ENCODE peak calls at places on chromosomes 4 and X, in six cellular contexts. One of them, this sample, is unnamed.

GRCh38 chr4:32962100-32962499 is 2241.9 kb downstream of the PCDH7 start:
- DNase-seq in GM04503: no peak
- DNase-seq in KBM-7: no peak
- DNase-seq in stimulated activated CD4-positive, alpha-beta T cell treated with anti-CD3 and anti-CD28 coated beads, TNF-alpha, amount 100 ng/mL, for 1 hour: no peak
- DNase-seq in CD14-positive monocyte: no peak
- DNase-seq in body of pancreas: no peak
- DNase-seq in this sample: no peak

GRCh38 chr4:86661006-86661405 is 66.9 kb downstream of the PTPN13 start:
- DNase-seq in GM04503: no peak
- DNase-seq in KBM-7: no peak
- DNase-seq in stimulated activated CD4-positive, alpha-beta T cell treated with anti-CD3 and anti-CD28 coated beads, TNF-alpha, amount 100 ng/mL, for 1 hour: no peak
- DNase-seq in CD14-positive monocyte: no peak
- DNase-seq in body of pancreas: no peak
- DNase-seq in this sample: no peak

GRCh38 chr4:5626916-5627315 is 81.4 kb downstream of the EVC2 start:
- DNase-seq in GM04503: no peak
- DNase-seq in KBM-7: no peak
- DNase-seq in stimulated activated CD4-positive, alpha-beta T cell treated with anti-CD3 and anti-CD28 coated beads, TNF-alpha, amount 100 ng/mL, for 1 hour: no peak
- DNase-seq in CD14-positive monocyte: no peak
- DNase-seq in body of pancreas: no peak
- DNase-seq in this sample: no peak

GRCh38 chrX:44428989-44429627 is 85.6 kb upstream of the EFHC2 start:
- DNase-seq in GM04503: no peak
- DNase-seq in KBM-7: no peak
- DNase-seq in stimulated activated CD4-positive, alpha-beta T cell treated with anti-CD3 and anti-CD28 coated beads, TNF-alpha, amount 100 ng/mL, for 1 hour: no peak
- DNase-seq in CD14-positive monocyte: no peak
- DNase-seq in body of pancreas: no peak
- DNase-seq in this sample: no peak

GRCh38 chr4:7198440-7199128 is 6.2 kb downstream of the SORCS2 start:
- DNase-seq in GM04503: no peak
- DNase-seq in KBM-7: no peak
- DNase-seq in stimulated activated CD4-positive, alpha-beta T cell treated with anti-CD3 and anti-CD28 coated beads, TNF-alpha, amount 100 ng/mL, for 1 hour: no peak
- DNase-seq in CD14-positive monocyte: peak
- DNase-seq in body of pancreas: no peak
- DNase-seq in this sample: no peak

GRCh38 chr4:164304240-164304639 is 449.7 kb upstream of the SMIM31 start:
- DNase-seq in GM04503: no peak
- DNase-seq in KBM-7: no peak
- DNase-seq in stimulated activated CD4-positive, alpha-beta T cell treated with anti-CD3 and anti-CD28 coated beads, TNF-alpha, amount 100 ng/mL, for 1 hour: no peak
- DNase-seq in CD14-positive monocyte: no peak
- DNase-seq in body of pancreas: no peak
- DNase-seq in this sample: no peak

GRCh38 chr4:6128221-6128871 is 72.0 kb downstream of the JAKMIP1 start:
- DNase-seq in GM04503: no peak
- DNase-seq in KBM-7: no peak
- DNase-seq in stimulated activated CD4-positive, alpha-beta T cell treated with anti-CD3 and anti-CD28 coated beads, TNF-alpha, amount 100 ng/mL, for 1 hour: no peak
- DNase-seq in CD14-positive monocyte: peak
- DNase-seq in body of pancreas: no peak
- DNase-seq in this sample: no peak

GRCh38 chr4:168128601-168129000 is 36.3 kb downstream of the ANXA10 start:
- DNase-seq in GM04503: no peak
- DNase-seq in KBM-7: no peak
- DNase-seq in stimulated activated CD4-positive, alpha-beta T cell treated with anti-CD3 and anti-CD28 coated beads, TNF-alpha, amount 100 ng/mL, for 1 hour: no peak
- DNase-seq in CD14-positive monocyte: no peak
- DNase-seq in body of pancreas: peak
- DNase-seq in this sample: no peak

GRCh38 chr4:15506464-15506863 is 36.8 kb downstream of the CC2D2A start:
- DNase-seq in GM04503: peak
- DNase-seq in KBM-7: no peak
- DNase-seq in stimulated activated CD4-positive, alpha-beta T cell treated with anti-CD3 and anti-CD28 coated beads, TNF-alpha, amount 100 ng/mL, for 1 hour: no peak
- DNase-seq in CD14-positive monocyte: no peak
- DNase-seq in body of pancreas: no peak
- DNase-seq in this sample: no peak

GRCh38 chr4:81040175-81040659 is 9.7 kb downstream of the BMP3 start:
- DNase-seq in GM04503: no peak
- DNase-seq in KBM-7: peak
- DNase-seq in stimulated activated CD4-positive, alpha-beta T cell treated with anti-CD3 and anti-CD28 coated beads, TNF-alpha, amount 100 ng/mL, for 1 hour: no peak
- DNase-seq in CD14-positive monocyte: no peak
- DNase-seq in body of pancreas: no peak
- DNase-seq in this sample: peak

GRCh38 chr4:15598644-15599043 is 56.5 kb downstream of the FBXL5 start:
- DNase-seq in GM04503: no peak
- DNase-seq in KBM-7: no peak
- DNase-seq in stimulated activated CD4-positive, alpha-beta T cell treated with anti-CD3 and anti-CD28 coated beads, TNF-alpha, amount 100 ng/mL, for 1 hour: no peak
- DNase-seq in CD14-positive monocyte: no peak
- DNase-seq in body of pancreas: no peak
- DNase-seq in this sample: no peak

GRCh38 chr4:14178421-14178820 is 550.9 kb upstream of the BOD1L1 start:
- DNase-seq in GM04503: no peak
- DNase-seq in KBM-7: peak
- DNase-seq in stimulated activated CD4-positive, alpha-beta T cell treated with anti-CD3 and anti-CD28 coated beads, TNF-alpha, amount 100 ng/mL, for 1 hour: no peak
- DNase-seq in CD14-positive monocyte: no peak
- DNase-seq in body of pancreas: no peak
- DNase-seq in this sample: peak

GRCh38 chr4:37389967-37390580 is 145.5 kb downstream of the NWD2 start:
- DNase-seq in GM04503: no peak
- DNase-seq in KBM-7: peak
- DNase-seq in stimulated activated CD4-positive, alpha-beta T cell treated with anti-CD3 and anti-CD28 coated beads, TNF-alpha, amount 100 ng/mL, for 1 hour: no peak
- DNase-seq in CD14-positive monocyte: no peak
- DNase-seq in body of pancreas: peak
- DNase-seq in this sample: peak

GRCh38 chr4:78323439-78323838 is 228.1 kb upstream of the ANXA3 start:
- DNase-seq in GM04503: no peak
- DNase-seq in KBM-7: no peak
- DNase-seq in stimulated activated CD4-positive, alpha-beta T cell treated with anti-CD3 and anti-CD28 coated beads, TNF-alpha, amount 100 ng/mL, for 1 hour: no peak
- DNase-seq in CD14-positive monocyte: no peak
- DNase-seq in body of pancreas: no peak
- DNase-seq in this sample: no peak

GRCh38 chr4:108117473-108118182 is 51.1 kb downstream of the LEF1 start:
- DNase-seq in GM04503: no peak
- DNase-seq in KBM-7: no peak
- DNase-seq in stimulated activated CD4-positive, alpha-beta T cell treated with anti-CD3 and anti-CD28 coated beads, TNF-alpha, amount 100 ng/mL, for 1 hour: no peak
- DNase-seq in CD14-positive monocyte: no peak
- DNase-seq in body of pancreas: peak
- DNase-seq in this sample: no peak

GRCh38 chrX:13257223-13258051 is 62.4 kb downstream of the ATXN3L start:
- DNase-seq in GM04503: no peak
- DNase-seq in KBM-7: no peak
- DNase-seq in stimulated activated CD4-positive, alpha-beta T cell treated with anti-CD3 and anti-CD28 coated beads, TNF-alpha, amount 100 ng/mL, for 1 hour: no peak
- DNase-seq in CD14-positive monocyte: no peak
- DNase-seq in body of pancreas: no peak
- DNase-seq in this sample: no peak

GRCh38 chr4:26020083-26020668 is 106.2 kb downstream of the SMIM20 start:
- DNase-seq in GM04503: peak
- DNase-seq in KBM-7: no peak
- DNase-seq in stimulated activated CD4-positive, alpha-beta T cell treated with anti-CD3 and anti-CD28 coated beads, TNF-alpha, amount 100 ng/mL, for 1 hour: no peak
- DNase-seq in CD14-positive monocyte: no peak
- DNase-seq in body of pancreas: no peak
- DNase-seq in this sample: peak

GRCh38 chr4:4693258-4693657 is 151.4 kb upstream of the STX18 start:
- DNase-seq in GM04503: no peak
- DNase-seq in KBM-7: no peak
- DNase-seq in stimulated activated CD4-positive, alpha-beta T cell treated with anti-CD3 and anti-CD28 coated beads, TNF-alpha, amount 100 ng/mL, for 1 hour: no peak
- DNase-seq in CD14-positive monocyte: no peak
- DNase-seq in body of pancreas: no peak
- DNase-seq in this sample: peak

GRCh38 chr4:101155368-101155767 is 192.0 kb downstream of the PPP3CA start:
- DNase-seq in GM04503: peak
- DNase-seq in KBM-7: no peak
- DNase-seq in stimulated activated CD4-positive, alpha-beta T cell treated with anti-CD3 and anti-CD28 coated beads, TNF-alpha, amount 100 ng/mL, for 1 hour: no peak
- DNase-seq in CD14-positive monocyte: no peak
- DNase-seq in body of pancreas: no peak
- DNase-seq in this sample: no peak

GRCh38 chrX:123087326-123087725 is 96.8 kb upstream of the GRIA3 start:
- DNase-seq in GM04503: peak
- DNase-seq in KBM-7: no peak
- DNase-seq in stimulated activated CD4-positive, alpha-beta T cell treated with anti-CD3 and anti-CD28 coated beads, TNF-alpha, amount 100 ng/mL, for 1 hour: no peak
- DNase-seq in CD14-positive monocyte: no peak
- DNase-seq in body of pancreas: no peak
- DNase-seq in this sample: peak

GRCh38 chr4:3652586-3652985 is 113.6 kb upstream of the ADRA2C start:
- DNase-seq in GM04503: no peak
- DNase-seq in KBM-7: no peak
- DNase-seq in stimulated activated CD4-positive, alpha-beta T cell treated with anti-CD3 and anti-CD28 coated beads, TNF-alpha, amount 100 ng/mL, for 1 hour: no peak
- DNase-seq in CD14-positive monocyte: no peak
- DNase-seq in body of pancreas: no peak
- DNase-seq in this sample: no peak

GRCh38 chr4:38314663-38315062 is 349.3 kb upstream of the KLF3 start:
- DNase-seq in GM04503: no peak
- DNase-seq in KBM-7: no peak
- DNase-seq in stimulated activated CD4-positive, alpha-beta T cell treated with anti-CD3 and anti-CD28 coated beads, TNF-alpha, amount 100 ng/mL, for 1 hour: no peak
- DNase-seq in CD14-positive monocyte: no peak
- DNase-seq in body of pancreas: peak
- DNase-seq in this sample: no peak

GRCh38 chr4:77358315-77358928 is 201.4 kb downstream of the CCNG2 start:
- DNase-seq in GM04503: no peak
- DNase-seq in KBM-7: peak
- DNase-seq in stimulated activated CD4-positive, alpha-beta T cell treated with anti-CD3 and anti-CD28 coated beads, TNF-alpha, amount 100 ng/mL, for 1 hour: no peak
- DNase-seq in CD14-positive monocyte: no peak
- DNase-seq in body of pancreas: peak
- DNase-seq in this sample: peak

GRCh38 chrX:111511477-111511876 is at the start of gene SERTM2:
- DNase-seq in GM04503: no peak
- DNase-seq in KBM-7: peak
- DNase-seq in stimulated activated CD4-positive, alpha-beta T cell treated with anti-CD3 and anti-CD28 coated beads, TNF-alpha, amount 100 ng/mL, for 1 hour: no peak
- DNase-seq in CD14-positive monocyte: no peak
- DNase-seq in body of pancreas: no peak
- DNase-seq in this sample: peak

This sample was measured in MV-4-11.